ENCODE peak calls at places on chromosome 11, in ten cellular contexts. Z, F, M, E, P, Q, N, D, L and U are unnamed samples.

GRCh38 chr11:92569717-92570116 is 345.1 kb downstream of the FAT3 start:
- DNase-seq in Z (no peak), F (no peak), M (no peak), E (no peak), P (no peak), Q (no peak), N (no peak), D (no peak), L (no peak), U (no peak)

GRCh38 chr11:70454197-70454767 is 56.0 kb downstream of the CTTN start:
- DNase-seq in Z (no peak), F (no peak), M (no peak), E (peak), P (no peak), Q (peak), N (no peak), D (no peak), L (no peak), U (no peak)

GRCh38 chr11:74020537-74020936 is 11.7 kb upstream of the UCP3 start:
- DNase-seq in Z (no peak), F (no peak), M (no peak), E (no peak), P (no peak), Q (no peak), N (no peak), D (no peak), L (no peak), U (no peak)

GRCh38 chr11:72758690-72759389 is 6.6 kb upstream of the ARAP1 start:
- DNase-seq in Z (no peak), F (peak), M (peak), E (peak), P (no peak), Q (peak), N (no peak), D (no peak), L (no peak), U (no peak)

GRCh38 chr11:126109941-126110731 is 47.5 kb upstream of the CDON start:
- DNase-seq in Z (no peak), F (peak), M (no peak), E (no peak), P (no peak), Q (peak), N (no peak), D (no peak), L (no peak), U (no peak)

GRCh38 chr11:113474362-113475159 is 637 bp downstream of the DRD2 start:
- DNase-seq in Z (peak), F (peak), M (peak), E (peak), P (peak), Q (peak), N (no peak), D (peak), L (peak), U (peak)

GRCh38 chr11:71996946-71997345 is 1.8 kb upstream of the IL18BP start:
- DNase-seq in Z (no peak), F (no peak), M (no peak), E (no peak), P (no peak), Q (no peak), N (peak), D (no peak), L (peak), U (no peak)

GRCh38 chr11:62999649-63000048 is 14.9 kb upstream of the SLC22A6 start:
- DNase-seq in Z (no peak), F (no peak), M (no peak), E (no peak), P (peak), Q (no peak), N (no peak), D (no peak), L (no peak), U (no peak)

GRCh38 chr11:111303476-111303875 is 5.1 kb downstream of the POU2AF3 start:
- DNase-seq in Z (no peak), F (peak), M (no peak), E (no peak), P (no peak), Q (no peak), N (no peak), D (no peak), L (peak), U (no peak)

GRCh38 chr11:118607401-118608267 is at the start of gene PHLDB1:
- DNase-seq in Z (peak), F (peak), M (no peak), E (peak), P (no peak), Q (peak), N (no peak), D (peak), L (no peak), U (peak)

GRCh38 chr11:124799384-124800225 is 601 bp downstream of the MSANTD2 start:
- DNase-seq in Z (peak), F (no peak), M (no peak), E (peak), P (no peak), Q (no peak), N (peak), D (peak), L (peak), U (peak)

GRCh38 chr11:6402561-6402981 is 12.3 kb downstream of the SMPD1 start:
- DNase-seq in Z (no peak), F (no peak), M (no peak), E (peak), P (no peak), Q (no peak), N (peak), D (no peak), L (no peak), U (peak)

GRCh38 chr11:61126266-61126665 is 24.0 kb downstream of the CD5 start:
- DNase-seq in Z (peak), F (peak), M (no peak), E (peak), P (no peak), Q (no peak), N (no peak), D (no peak), L (no peak), U (no peak)

GRCh38 chr11:93099811-93100210 is 98.0 kb downstream of the SLC36A4 start:
- DNase-seq in Z (no peak), F (peak), M (peak), E (peak), P (no peak), Q (peak), N (no peak), D (no peak), L (no peak), U (no peak)

GRCh38 chr11:45412033-45412432 is 125.9 kb upstream of the SYT13 start:
- DNase-seq in Z (no peak), F (no peak), M (no peak), E (no peak), P (no peak), Q (no peak), N (no peak), D (no peak), L (no peak), U (no peak)

GRCh38 chr11:12100886-12101285 is 9.5 kb upstream of the MICAL2 start:
- DNase-seq in Z (no peak), F (peak), M (no peak), E (no peak), P (no peak), Q (no peak), N (no peak), D (no peak), L (peak), U (no peak)

GRCh38 chr11:1566381-1567051 is 5.6 kb downstream of the DUSP8 start:
- DNase-seq in Z (peak), F (no peak), M (no peak), E (no peak), P (no peak), Q (no peak), N (no peak), D (no peak), L (no peak), U (no peak)
- TF ChIP-seq CTCF in Z (no peak), F (no peak), M (no peak), E (peak), P (peak), Q (peak), N (peak), D (no peak), L (no peak), U (no peak)

GRCh38 chr11:132988381-132988780 is 543.9 kb downstream of the OPCML start:
- DNase-seq in Z (no peak), F (no peak), M (no peak), E (no peak), P (no peak), Q (no peak), N (no peak), D (no peak), L (no peak), U (no peak)

GRCh38 chr11:132997396-132997795 is 534.9 kb downstream of the OPCML start:
- DNase-seq in Z (no peak), F (no peak), M (no peak), E (no peak), P (no peak), Q (no peak), N (no peak), D (no peak), L (no peak), U (no peak)

GRCh38 chr11:132994038-132994502 is 538.2 kb downstream of the OPCML start:
- DNase-seq in Z (no peak), F (no peak), M (no peak), E (no peak), P (no peak), Q (no peak), N (no peak), D (no peak), L (no peak), U (no peak)

GRCh38 chr11:132987936-132988335 is 544.4 kb downstream of the OPCML start:
- DNase-seq in Z (no peak), F (no peak), M (no peak), E (no peak), P (no peak), Q (no peak), N (no peak), D (no peak), L (no peak), U (no peak)

GRCh38 chr11:132992838-132993680 is 539.2 kb downstream of the OPCML start:
- DNase-seq in Z (peak), F (no peak), M (no peak), E (peak), P (no peak), Q (peak), N (no peak), D (no peak), L (no peak), U (no peak)
- TF ChIP-seq CTCF in Z (no peak), F (no peak), M (peak), E (peak), P (no peak), Q (peak), N (no peak), D (no peak), L (no peak), U (no peak)

GRCh38 chr11:66107600-66108151 is 37.6 kb downstream of the PACS1 start:
- DNase-seq in Z (no peak), F (peak), M (no peak), E (no peak), P (no peak), Q (no peak), N (no peak), D (no peak), L (no peak), U (no peak)
- TF ChIP-seq CTCF in Z (no peak), F (no peak), M (no peak), E (no peak), P (no peak), Q (no peak), N (no peak), D (no peak), L (no peak), U (no peak)

GRCh38 chr11:35486934-35487333 is 38.5 kb downstream of the PAMR1 start:
- DNase-seq in Z (no peak), F (no peak), M (no peak), E (no peak), P (no peak), Q (no peak), N (no peak), D (no peak), L (no peak), U (no peak)

GRCh38 chr11:35488117-35488516 is 37.3 kb downstream of the PAMR1 start:
- DNase-seq in Z (no peak), F (peak), M (no peak), E (peak), P (no peak), Q (no peak), N (no peak), D (no peak), L (no peak), U (no peak)

GRCh38 chr11:35485656-35486318 is 39.6 kb downstream of the PAMR1 start:
- DNase-seq in Z (peak), F (peak), M (peak), E (peak), P (no peak), Q (peak), N (peak), D (peak), L (peak), U (peak)

GRCh38 chr11:35486446-35486845 is 39.0 kb downstream of the PAMR1 start:
- DNase-seq in Z (no peak), F (no peak), M (no peak), E (no peak), P (no peak), Q (no peak), N (no peak), D (no peak), L (no peak), U (no peak)

DNA sequence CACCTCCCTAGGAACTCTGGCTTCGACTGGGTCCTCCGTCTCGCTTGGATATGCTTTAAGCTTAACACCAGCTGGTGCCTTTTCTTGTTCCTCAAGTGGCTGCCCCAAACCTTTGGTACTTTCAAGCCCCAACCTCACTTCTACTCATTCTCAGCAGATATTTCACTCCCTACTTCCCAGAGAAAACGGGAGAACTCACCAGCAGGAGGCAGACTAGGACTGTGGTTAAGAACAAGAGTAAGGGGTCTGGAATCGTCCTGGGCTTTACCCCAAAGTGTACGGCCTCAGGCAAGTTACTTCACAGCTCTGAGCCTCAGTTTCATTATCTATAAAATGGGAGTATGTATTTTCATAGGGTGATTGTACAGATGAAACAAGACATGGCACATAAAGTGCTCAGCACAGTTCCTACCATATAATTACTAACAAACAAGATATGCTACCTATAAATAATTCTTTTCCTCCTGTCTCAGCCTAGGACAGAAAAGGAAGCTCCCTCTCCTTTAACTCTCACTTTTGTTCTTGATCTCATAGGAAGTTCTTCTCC is 37.8 kb downstream of the PAMR1 start:
- DNase-seq in Z (peak), F (peak), M (no peak), E (peak), P (no peak), Q (peak), N (no peak), D (no peak), L (no peak), U (no peak)
- TF ChIP-seq CTCF in Z (peak), F (peak), M (peak), E (peak), P (peak), Q (peak), N (no peak), D (no peak), L (no peak), U (no peak)

DNA sequence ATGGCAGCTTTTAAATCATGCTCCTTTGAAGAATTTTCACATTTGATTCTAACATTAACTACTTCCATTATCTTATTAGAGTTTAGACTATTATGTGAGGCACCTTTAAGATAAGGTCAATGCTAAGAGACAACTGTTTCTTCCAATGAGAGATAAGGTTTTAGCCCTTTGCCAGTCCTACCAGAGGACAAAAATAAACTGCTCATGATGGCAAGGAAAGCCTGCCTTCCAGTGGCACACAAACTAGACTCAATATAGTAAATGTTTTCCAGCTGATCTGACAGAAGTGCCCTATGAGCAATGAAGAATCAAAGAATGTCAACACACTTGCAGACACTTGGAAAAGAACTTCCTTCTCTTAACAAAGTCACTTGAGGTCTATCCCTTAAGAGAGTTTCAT is 1152.4 kb upstream of the CCDC90B start:
- DNase-seq in Z (no peak), F (no peak), M (no peak), E (no peak), P (no peak), Q (no peak), N (no peak), D (no peak), L (no peak), U (no peak)
- TF ChIP-seq CTCF in Z (no peak), F (no peak), M (no peak), E (no peak), P (no peak), Q (no peak), N (no peak), D (no peak), L (no peak), U (no peak)

GRCh38 chr11:299951-300735 is 817 bp upstream of the IFITM5 start:
- DNase-seq in Z (no peak), F (peak), M (no peak), E (peak), P (no peak), Q (no peak), N (no peak), D (peak), L (no peak), U (peak)
- TF ChIP-seq CTCF in Z (no peak), F (peak), M (peak), E (peak), P (peak), Q (peak), N (no peak), D (no peak), L (no peak), U (no peak)